ENCODE peak calls at places on chromosomes 4 and X, in five cellular contexts. A is PC-3, T is body of pancreas, J is B cell, L is GM20000. R is an unnamed sample.
A peak's percentile ranks its signal among the peaks of the same experiment; 100 is the strongest.

GRCh38 chr4:3227878-3228675 is 20.9 kb upstream of the MSANTD1 start:
- DNase-seq in A (no peak), T (peak; percentile 21), J (no peak), L (no peak), R (no peak)

GRCh38 chr4:80029364-80029763 is 43.7 kb downstream of the ANTXR2 start:
- DNase-seq in A (no peak), T (no peak), J (no peak), L (no peak), R (no peak)

GRCh38 chrX:21944136-21944615 is 3.7 kb downstream of the SMS start:
- DNase-seq in A (no peak), T (no peak), J (no peak), L (no peak), R (no peak)

GRCh38 chr4:3830774-3831528 is 64.8 kb downstream of the ADRA2C start:
- DNase-seq in A (no peak), T (peak; percentile 27), J (no peak), L (no peak), R (no peak)

GRCh38 chr4:70761276-70761816 is 39.6 kb downstream of the RUFY3 start:
- DNase-seq in A (peak; percentile 31), T (no peak), J (no peak), L (no peak), R (no peak)

GRCh38 chrX:9532349-9532748 is 67.5 kb downstream of the TBL1X start:
- DNase-seq in A (no peak), T (peak; percentile 14), J (no peak), L (no peak), R (no peak)

GRCh38 chr4:7415927-7416686 is 18.6 kb downstream of the PSAPL1 start:
- DNase-seq in A (no peak), T (peak; percentile 2), J (no peak), L (no peak), R (no peak)

GRCh38 chr4:110088670-110089069 is 109.7 kb downstream of the ELOVL6 start:
- DNase-seq in A (peak; percentile 49), T (no peak), J (no peak), L (peak; percentile 5), R (no peak)

GRCh38 chr4:955931-956381 is 17.4 kb downstream of the DGKQ start:
- DNase-seq in A (no peak), T (no peak), J (no peak), L (no peak), R (no peak)

GRCh38 chr4:154577324-154577723 is 13.2 kb downstream of the FGA start:
- DNase-seq in A (no peak), T (no peak), J (no peak), L (no peak), R (no peak)

GRCh38 chr4:76251448-76252270 is at the start of gene FAM47E:
- DNase-seq in A (peak; percentile 61), T (peak; percentile 93), J (peak; percentile 49), L (peak; percentile 58), R (peak; percentile 46)

GRCh38 chrX:137771537-137771936 is 205.6 kb downstream of the ZIC3 start:
- DNase-seq in A (no peak), T (no peak), J (no peak), L (no peak), R (no peak)

GRCh38 chr4:48787031-48787430 is 7.0 kb upstream of the FRYL start:
- DNase-seq in A (no peak), T (no peak), J (no peak), L (no peak), R (no peak)

GRCh38 chrX:149248073-149248625 is 257.0 kb downstream of the IDS start:
- DNase-seq in A (no peak), T (no peak), J (no peak), L (no peak), R (no peak)

GRCh38 chrX:101407167-101407747 is 468 bp downstream of the GLA start:
- DNase-seq in A (no peak), T (no peak), J (peak; percentile 27), L (no peak), R (no peak)

GRCh38 chr4:135418353-135418752 is 1216.8 kb upstream of the PABPC4L start:
- DNase-seq in A (peak; percentile 37), T (no peak), J (no peak), L (peak; percentile 7), R (peak; percentile 12)
- TF ChIP-seq CTCF in A (peak; percentile 64), T (no peak), J (no peak), L (peak; percentile 10), R (peak; percentile 46)

GRCh38 chr4:125315571-125316390 is 1.0 kb downstream of the FAT4 start:
- DNase-seq in A (peak; percentile 47), T (peak; percentile 27), J (peak; percentile 13), L (peak; percentile 21), R (peak; percentile 31)

GRCh38 chr4:125314676-125315570 is at the start of gene FAT4:
- DNase-seq in A (peak; percentile 85), T (peak; percentile 86), J (peak; percentile 36), L (peak; percentile 75), R (peak; percentile 79)

GRCh38 chr4:125316391-125316780 is 1.6 kb downstream of the FAT4 start:
- DNase-seq in A (peak; percentile 7), T (peak; percentile 34), J (peak; percentile 4), L (peak; percentile 12), R (no peak)

GRCh38 chr4:125317526-125317880 is 2.7 kb downstream of the FAT4 start:
- DNase-seq in A (no peak), T (peak; percentile 15), J (peak; percentile 1), L (no peak), R (no peak)

GRCh38 chr4:125316781-125317525 is 2.2 kb downstream of the FAT4 start:
- DNase-seq in A (no peak), T (peak; percentile 24), J (peak; percentile 3), L (no peak), R (no peak)
- TF ChIP-seq CTCF in A (no peak), T (peak; percentile 6), J (no peak), L (no peak), R (no peak)

DNA sequence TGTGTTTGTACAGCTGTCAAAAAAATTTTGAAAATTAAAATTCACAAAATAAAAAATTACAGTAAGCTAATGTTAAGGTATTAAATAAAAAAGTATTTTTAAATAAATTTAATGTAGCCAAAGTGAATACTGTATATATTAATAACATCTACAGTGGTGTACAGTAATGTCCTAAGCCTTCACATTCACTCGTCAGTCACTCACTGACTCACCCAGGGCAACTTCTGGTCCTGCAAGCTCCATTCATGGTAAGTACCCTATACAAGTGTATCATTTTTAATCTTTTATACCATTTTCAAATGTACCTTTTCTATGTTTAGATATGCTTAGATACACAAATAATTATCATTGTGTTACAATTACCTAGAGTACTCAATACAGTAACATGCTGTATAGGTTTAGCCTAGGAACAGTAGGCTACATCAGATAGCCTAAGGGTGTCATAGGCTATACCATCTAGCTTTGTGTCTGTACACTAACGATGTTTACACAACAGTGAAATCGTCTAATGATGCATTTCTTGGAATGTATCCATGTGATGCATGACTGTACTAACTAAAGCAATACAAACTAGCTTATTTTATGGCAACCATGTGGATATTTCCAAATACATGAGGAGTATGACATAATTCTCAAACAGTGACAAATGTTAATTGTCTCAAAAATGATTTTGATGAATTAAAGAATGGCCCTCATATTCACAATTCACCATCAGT is 13.7 kb downstream of the DDX60 start:
- DNase-seq in A (peak; percentile 98), T (no peak), J (no peak), L (no peak), R (no peak)
- TF ChIP-seq CTCF in A (no peak), T (no peak), J (no peak), L (no peak), R (no peak)

DNA sequence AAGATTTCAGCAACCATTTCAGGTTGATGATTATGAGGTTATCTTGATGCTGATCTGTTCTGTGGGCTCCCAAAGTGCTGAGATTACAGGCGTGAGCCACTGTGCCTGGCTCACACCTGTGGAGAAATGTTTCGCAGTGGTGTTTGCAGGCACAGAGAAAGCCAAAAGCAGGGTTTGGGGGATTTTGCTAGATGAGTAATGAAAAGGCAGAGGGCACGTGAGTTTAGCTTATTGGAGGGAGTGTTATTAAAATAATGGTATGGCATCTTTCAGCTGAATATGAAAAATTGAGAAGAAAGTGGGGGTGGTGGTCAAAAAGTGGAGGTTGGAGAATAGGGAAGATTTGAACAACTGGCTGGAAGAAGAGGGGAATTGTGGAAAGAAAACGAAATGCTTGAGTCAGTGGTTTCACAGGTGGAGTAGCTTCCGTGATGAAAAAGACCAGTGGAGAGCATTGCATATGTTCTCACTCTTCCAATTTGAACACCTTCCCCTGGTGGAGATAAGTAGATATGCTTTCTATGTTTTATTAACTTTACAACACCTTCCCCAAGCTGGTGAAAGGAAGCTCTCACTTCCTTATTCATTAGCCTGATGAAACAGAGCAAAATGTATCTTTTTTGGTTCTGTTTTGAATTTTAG is 1.1 kb upstream of the CHST7 start:
- DNase-seq in A (no peak), T (no peak), J (peak; percentile 37), L (peak; percentile 45), R (peak; percentile 64)
- TF ChIP-seq CTCF in A (no peak), T (no peak), J (peak; percentile 49), L (no peak), R (peak; percentile 25)

GRCh38 chrX:31279359-31279758 is 207.5 kb upstream of the FTHL17 start:
- DNase-seq in A (peak; percentile 3), T (no peak), J (no peak), L (no peak), R (no peak)
- TF ChIP-seq CTCF in A (peak; percentile 42), T (no peak), J (no peak), L (no peak), R (peak; percentile 30)

DNA sequence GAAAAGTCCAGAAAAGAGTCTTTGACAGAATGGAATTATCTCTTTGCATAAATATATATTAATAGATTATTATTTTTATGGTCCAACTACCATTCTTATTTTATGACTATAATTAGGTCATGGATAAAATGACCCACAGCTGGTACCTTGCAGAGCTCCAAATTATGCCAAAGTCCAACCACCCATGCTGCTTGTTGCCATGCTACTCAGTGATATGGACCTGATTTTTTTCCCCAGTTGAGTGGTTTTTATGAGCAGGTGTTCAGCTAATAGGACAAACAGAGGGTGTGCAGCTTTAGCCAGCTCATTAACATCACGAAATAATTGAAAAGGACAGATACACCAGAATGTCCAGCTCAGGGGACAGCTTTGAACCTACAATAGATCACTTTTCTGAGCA is 9.7 kb downstream of the HOPX start:
- DNase-seq in A (no peak), T (no peak), J (no peak), L (no peak), R (no peak)
- TF ChIP-seq CTCF in A (no peak), T (no peak), J (no peak), L (no peak), R (no peak)

DNA sequence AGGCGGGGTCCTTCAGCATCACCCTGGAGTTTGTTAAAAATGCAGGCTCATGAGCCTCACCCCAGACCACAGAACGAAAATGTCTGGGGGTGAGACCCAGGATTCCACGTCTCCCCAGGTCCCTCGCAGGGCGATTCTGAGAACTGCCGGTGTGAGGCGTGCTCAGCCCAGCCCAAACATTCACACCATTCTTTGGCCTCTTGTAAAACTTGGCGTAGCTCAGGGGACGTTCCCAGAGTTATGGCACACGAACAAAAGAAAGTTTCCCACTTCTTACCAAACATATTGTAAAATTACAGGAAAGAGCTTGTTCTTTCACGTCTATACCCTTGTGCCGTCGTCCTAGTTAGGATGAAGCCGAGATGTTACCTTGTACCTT is 12.9 kb downstream of the CD99 start:
- DNase-seq in A (no peak), T (no peak), J (no peak), L (no peak), R (no peak)
- TF ChIP-seq CTCF in A (no peak), T (no peak), J (no peak), L (no peak), R (no peak)

GRCh38 chr4:130403221-130403620 is 1307.3 kb downstream of the C4orf33 start:
- DNase-seq in A (no peak), T (no peak), J (no peak), L (no peak), R (no peak)
- TF ChIP-seq CTCF in A (no peak), T (no peak), J (no peak), L (no peak), R (no peak)

R was measured in GM13977.